ENCODE peak calls at places on chromosomes 11 and 22, in nine cellular contexts. One of them, this sample, is unnamed.

GRCh38 chr11:67483901-67484665 is 1.3 kb downstream of the AIP start:
- DNase-seq in fibroblast of the aortic adventitia: no peak
- DNase-seq in AG04450: no peak
- DNase-seq in BJ: no peak
- DNase-seq in mesendoderm: no peak
- DNase-seq in cardiac fibroblast: no peak
- DNase-seq in CD4-positive, CD25-positive, alpha-beta regulatory T cell: no peak
- DNase-seq in lower lobe of right lung: no peak
- DNase-seq in upper lobe of left lung: no peak
- DNase-seq in this sample: no peak

GRCh38 chr11:75627879-75628668 is 40.8 kb downstream of the MAP6 start:
- DNase-seq in AG04450: no peak
- DNase-seq in CD4-positive, CD25-positive, alpha-beta regulatory T cell: no peak
- DNase-seq in mesendoderm: peak
- DNase-seq in upper lobe of left lung: no peak
- DNase-seq in lower lobe of right lung: no peak
- DNase-seq in fibroblast of the aortic adventitia: peak
- DNase-seq in cardiac fibroblast: peak
- DNase-seq in BJ: no peak
- DNase-seq in this sample: no peak

GRCh38 chr11:119307219-119307618 is 9.7 kb downstream of the MCAM start:
- DNase-seq in BJ: no peak
- DNase-seq in mesendoderm: peak
- DNase-seq in fibroblast of the aortic adventitia: no peak
- DNase-seq in CD4-positive, CD25-positive, alpha-beta regulatory T cell: no peak
- DNase-seq in cardiac fibroblast: no peak
- DNase-seq in upper lobe of left lung: no peak
- DNase-seq in AG04450: no peak
- DNase-seq in lower lobe of right lung: no peak
- DNase-seq in this sample: no peak

GRCh38 chr11:71472357-71472885 is 19.4 kb downstream of the NADSYN1 start:
- DNase-seq in BJ: no peak
- DNase-seq in cardiac fibroblast: no peak
- DNase-seq in fibroblast of the aortic adventitia: no peak
- DNase-seq in AG04450: no peak
- DNase-seq in mesendoderm: peak
- DNase-seq in upper lobe of left lung: no peak
- DNase-seq in CD4-positive, CD25-positive, alpha-beta regulatory T cell: no peak
- DNase-seq in lower lobe of right lung: no peak
- DNase-seq in this sample: no peak

GRCh38 chr11:78820722-78821121 is 246.1 kb upstream of the NARS2 start:
- DNase-seq in AG04450: no peak
- DNase-seq in cardiac fibroblast: no peak
- DNase-seq in mesendoderm: no peak
- DNase-seq in CD4-positive, CD25-positive, alpha-beta regulatory T cell: no peak
- DNase-seq in BJ: no peak
- DNase-seq in fibroblast of the aortic adventitia: no peak
- DNase-seq in upper lobe of left lung: no peak
- DNase-seq in lower lobe of right lung: no peak
- DNase-seq in this sample: no peak

GRCh38 chr11:111200010-111200534 is 45.5 kb upstream of the POU2AF2 start:
- DNase-seq in BJ: no peak
- DNase-seq in CD4-positive, CD25-positive, alpha-beta regulatory T cell: no peak
- DNase-seq in fibroblast of the aortic adventitia: no peak
- DNase-seq in cardiac fibroblast: no peak
- DNase-seq in mesendoderm: no peak
- DNase-seq in AG04450: no peak
- DNase-seq in lower lobe of right lung: no peak
- DNase-seq in upper lobe of left lung: no peak
- DNase-seq in this sample: no peak

GRCh38 chr11:93718057-93718563 is 23.2 kb downstream of the TAF1D start:
- DNase-seq in mesendoderm: peak
- DNase-seq in cardiac fibroblast: no peak
- DNase-seq in BJ: no peak
- DNase-seq in fibroblast of the aortic adventitia: no peak
- DNase-seq in upper lobe of left lung: no peak
- DNase-seq in lower lobe of right lung: no peak
- DNase-seq in CD4-positive, CD25-positive, alpha-beta regulatory T cell: no peak
- DNase-seq in AG04450: no peak
- DNase-seq in this sample: no peak

GRCh38 chr11:8543278-8543677 is 50.8 kb downstream of the STK33 start:
- DNase-seq in AG04450: no peak
- DNase-seq in cardiac fibroblast: no peak
- DNase-seq in lower lobe of right lung: no peak
- DNase-seq in upper lobe of left lung: no peak
- DNase-seq in CD4-positive, CD25-positive, alpha-beta regulatory T cell: no peak
- DNase-seq in mesendoderm: no peak
- DNase-seq in fibroblast of the aortic adventitia: no peak
- DNase-seq in BJ: no peak
- DNase-seq in this sample: no peak

GRCh38 chr11:73645972-73646631 is at the start of gene PLEKHB1:
- DNase-seq in BJ: no peak
- DNase-seq in mesendoderm: peak
- DNase-seq in lower lobe of right lung: no peak
- DNase-seq in AG04450: no peak
- DNase-seq in fibroblast of the aortic adventitia: no peak
- DNase-seq in upper lobe of left lung: no peak
- DNase-seq in CD4-positive, CD25-positive, alpha-beta regulatory T cell: no peak
- DNase-seq in cardiac fibroblast: peak
- DNase-seq in this sample: no peak

GRCh38 chr11:73648629-73649046 is 2.3 kb downstream of the PLEKHB1 start:
- DNase-seq in fibroblast of the aortic adventitia: no peak
- DNase-seq in mesendoderm: no peak
- DNase-seq in BJ: no peak
- DNase-seq in CD4-positive, CD25-positive, alpha-beta regulatory T cell: no peak
- DNase-seq in cardiac fibroblast: no peak
- DNase-seq in lower lobe of right lung: no peak
- DNase-seq in AG04450: no peak
- DNase-seq in upper lobe of left lung: no peak
- DNase-seq in this sample: no peak

GRCh38 chr11:73645570-73645969 is 811 bp upstream of the PLEKHB1 start:
- DNase-seq in cardiac fibroblast: no peak
- DNase-seq in AG04450: no peak
- DNase-seq in mesendoderm: no peak
- DNase-seq in upper lobe of left lung: no peak
- DNase-seq in lower lobe of right lung: no peak
- DNase-seq in fibroblast of the aortic adventitia: no peak
- DNase-seq in CD4-positive, CD25-positive, alpha-beta regulatory T cell: no peak
- DNase-seq in BJ: no peak
- DNase-seq in this sample: no peak

GRCh38 chr11:73649206-73649605 is 2.8 kb downstream of the PLEKHB1 start:
- DNase-seq in lower lobe of right lung: no peak
- DNase-seq in upper lobe of left lung: no peak
- DNase-seq in cardiac fibroblast: no peak
- DNase-seq in fibroblast of the aortic adventitia: no peak
- DNase-seq in AG04450: no peak
- DNase-seq in CD4-positive, CD25-positive, alpha-beta regulatory T cell: no peak
- DNase-seq in mesendoderm: no peak
- DNase-seq in BJ: no peak
- DNase-seq in this sample: no peak

DNA sequence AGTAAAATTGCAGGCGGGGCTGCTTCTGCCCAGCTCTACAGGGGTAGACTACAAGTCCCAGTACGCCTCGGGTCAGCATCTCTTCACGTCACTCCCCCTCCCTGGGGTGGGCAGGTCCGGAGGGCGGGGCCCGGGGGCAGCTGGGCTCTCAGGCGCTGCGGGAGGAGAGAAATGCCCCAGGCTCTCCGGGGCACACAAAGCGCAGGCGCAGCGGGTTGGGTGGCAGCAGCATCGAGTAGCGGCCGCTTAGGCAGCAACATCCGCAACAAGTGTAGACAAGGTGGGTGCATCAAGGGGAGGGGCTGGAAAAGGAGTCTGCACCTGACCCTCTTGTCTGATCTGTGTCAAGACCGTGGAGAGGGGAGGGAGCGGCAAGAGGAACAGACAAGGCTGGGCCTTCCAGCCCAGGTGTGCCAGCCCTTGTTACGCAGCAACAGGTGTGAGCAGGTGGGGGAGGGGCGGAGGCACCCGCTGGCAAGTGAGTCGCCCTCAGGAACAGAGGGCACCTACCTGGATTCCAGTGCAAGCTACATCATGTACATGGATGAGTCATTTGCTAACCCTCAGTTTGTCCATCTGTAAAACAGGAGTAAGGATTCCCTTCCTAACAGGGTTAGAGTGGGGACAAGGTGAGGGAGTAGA is 1.2 kb downstream of the PLEKHB1 start:
- DNase-seq in cardiac fibroblast: peak
- DNase-seq in lower lobe of right lung: peak
- DNase-seq in fibroblast of the aortic adventitia: peak
- DNase-seq in AG04450: peak
- DNase-seq in upper lobe of left lung: peak
- DNase-seq in mesendoderm: peak
- DNase-seq in CD4-positive, CD25-positive, alpha-beta regulatory T cell: peak
- DNase-seq in BJ: peak
- DNase-seq in this sample: peak
- H3K4me3 ChIP-seq in cardiac fibroblast: no peak
- H3K4me3 ChIP-seq in lower lobe of right lung: peak
- H3K4me3 ChIP-seq in fibroblast of the aortic adventitia: peak
- H3K4me3 ChIP-seq in AG04450: peak
- H3K4me3 ChIP-seq in upper lobe of left lung: peak
- H3K4me3 ChIP-seq in mesendoderm: peak
- H3K4me3 ChIP-seq in CD4-positive, CD25-positive, alpha-beta regulatory T cell: peak
- H3K4me3 ChIP-seq in BJ: peak
- H3K4me3 ChIP-seq in this sample: peak

DNA sequence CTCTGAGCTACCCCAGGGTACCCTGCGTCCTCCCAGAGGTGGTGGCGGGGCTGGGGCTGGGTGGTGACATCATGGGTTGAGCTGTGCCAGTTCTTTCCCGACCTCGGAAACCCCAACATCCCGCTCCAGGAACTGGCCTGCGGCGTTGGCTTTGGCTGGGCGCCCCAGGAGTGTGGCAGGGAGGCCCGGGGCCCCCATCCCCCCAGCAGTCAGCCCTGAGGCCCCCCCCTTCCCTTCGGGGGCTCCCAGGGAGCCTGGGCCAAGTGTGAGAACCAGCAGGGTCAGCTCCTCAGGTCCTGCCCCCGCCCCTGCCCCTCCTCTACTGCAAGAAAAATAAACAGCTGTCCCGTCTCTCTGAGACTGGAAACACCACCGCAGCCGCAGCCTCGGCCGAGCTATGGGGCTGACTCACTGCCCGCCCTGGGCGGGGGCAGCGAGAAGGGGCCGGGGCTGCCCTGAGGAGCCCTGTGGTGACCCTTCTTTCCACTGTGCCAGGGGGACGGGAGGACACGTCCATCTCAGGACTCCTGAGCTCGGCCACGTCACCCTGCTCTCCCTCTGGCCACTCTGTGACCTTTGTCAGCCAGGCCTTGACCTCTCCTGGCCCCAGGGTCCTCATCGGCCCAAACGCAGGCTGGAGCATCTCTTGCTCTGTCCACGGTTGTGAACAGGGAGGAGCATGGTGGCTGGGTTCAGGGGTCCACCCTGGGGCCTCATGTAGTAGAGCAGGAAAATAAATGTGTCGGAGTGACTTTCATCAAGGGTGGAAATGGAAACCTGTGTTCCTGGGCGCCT is 73.4 kb downstream of the WNT7B start:
- DNase-seq in lower lobe of right lung: no peak
- DNase-seq in CD4-positive, CD25-positive, alpha-beta regulatory T cell: no peak
- DNase-seq in cardiac fibroblast: peak
- DNase-seq in BJ: peak
- DNase-seq in AG04450: peak
- DNase-seq in mesendoderm: no peak
- DNase-seq in fibroblast of the aortic adventitia: peak
- DNase-seq in upper lobe of left lung: peak
- DNase-seq in this sample: peak
- H3K4me3 ChIP-seq in lower lobe of right lung: no peak
- H3K4me3 ChIP-seq in CD4-positive, CD25-positive, alpha-beta regulatory T cell: no peak
- H3K4me3 ChIP-seq in cardiac fibroblast: no peak
- H3K4me3 ChIP-seq in BJ: no peak
- H3K4me3 ChIP-seq in AG04450: no peak
- H3K4me3 ChIP-seq in mesendoderm: no peak
- H3K4me3 ChIP-seq in fibroblast of the aortic adventitia: no peak
- H3K4me3 ChIP-seq in upper lobe of left lung: no peak
- H3K4me3 ChIP-seq in this sample: no peak

DNA sequence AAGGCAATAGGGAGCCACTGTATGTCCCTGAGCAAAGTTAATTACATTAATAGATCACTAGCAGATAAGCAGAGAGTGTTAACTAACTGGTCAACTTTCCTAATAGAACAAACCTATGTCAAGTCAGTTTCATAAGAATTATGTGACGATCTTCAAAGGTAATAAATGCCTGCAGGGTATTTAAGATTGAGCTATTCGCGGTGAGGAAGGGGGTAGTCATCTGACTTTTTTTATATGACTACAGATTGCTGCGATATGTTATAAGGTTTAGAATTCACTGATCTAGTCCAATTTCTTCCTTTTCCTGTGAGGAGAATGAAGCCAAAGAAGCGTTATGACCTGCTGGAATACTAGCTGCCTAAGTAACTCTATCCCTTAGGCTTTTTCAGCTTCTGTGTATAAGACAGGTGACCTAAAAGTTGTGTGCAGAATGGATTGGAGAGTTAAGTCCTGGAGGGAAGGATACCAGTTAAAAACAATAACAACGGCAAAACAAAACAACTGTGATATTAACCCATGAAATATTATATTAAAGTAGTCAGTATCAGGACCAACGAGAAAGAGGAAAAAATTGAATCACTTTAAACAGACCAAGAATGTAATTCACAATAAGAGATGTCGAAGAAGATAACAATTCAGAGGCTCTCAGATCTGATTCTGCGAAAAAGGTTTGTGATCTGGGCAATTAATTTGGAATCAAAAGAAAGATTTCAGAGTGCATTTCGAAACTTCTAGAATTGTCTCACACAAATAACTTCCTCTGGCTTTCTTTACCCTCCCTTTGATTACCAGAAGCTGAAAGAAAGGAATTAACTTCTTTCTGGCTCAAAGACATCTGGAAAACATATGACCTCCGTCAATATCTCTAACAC is 645 bp downstream of the CASP4 start:
- DNase-seq in BJ: no peak
- DNase-seq in lower lobe of right lung: no peak
- DNase-seq in AG04450: no peak
- DNase-seq in upper lobe of left lung: no peak
- DNase-seq in fibroblast of the aortic adventitia: peak
- DNase-seq in mesendoderm: no peak
- DNase-seq in cardiac fibroblast: peak
- DNase-seq in CD4-positive, CD25-positive, alpha-beta regulatory T cell: no peak
- DNase-seq in this sample: no peak
- H3K4me3 ChIP-seq in BJ: peak
- H3K4me3 ChIP-seq in lower lobe of right lung: peak
- H3K4me3 ChIP-seq in AG04450: peak
- H3K4me3 ChIP-seq in upper lobe of left lung: peak
- H3K4me3 ChIP-seq in fibroblast of the aortic adventitia: peak
- H3K4me3 ChIP-seq in mesendoderm: no peak
- H3K4me3 ChIP-seq in cardiac fibroblast: peak
- H3K4me3 ChIP-seq in CD4-positive, CD25-positive, alpha-beta regulatory T cell: peak
- H3K4me3 ChIP-seq in this sample: peak

DNA sequence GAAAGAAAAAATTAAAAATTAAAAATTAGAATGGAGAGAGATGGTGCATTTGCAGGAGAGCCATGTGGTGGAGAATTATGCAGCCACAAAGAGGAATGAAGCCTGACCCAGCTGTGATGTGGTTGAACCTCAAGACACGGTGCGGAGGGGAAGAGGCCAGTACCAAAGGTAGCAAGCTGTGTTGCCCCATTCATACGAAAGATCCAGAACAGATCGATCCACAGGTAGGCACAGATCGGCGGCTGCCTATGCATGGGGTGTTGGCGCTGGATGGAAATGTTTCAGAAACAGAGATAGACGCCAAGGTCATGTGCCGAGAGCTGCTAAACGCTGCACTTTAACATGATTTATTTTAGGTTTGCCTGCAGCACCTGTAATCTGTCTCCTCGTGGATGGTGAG is 992.3 kb downstream of the BRD1 start:
- DNase-seq in fibroblast of the aortic adventitia: no peak
- DNase-seq in upper lobe of left lung: no peak
- DNase-seq in mesendoderm: no peak
- DNase-seq in CD4-positive, CD25-positive, alpha-beta regulatory T cell: no peak
- DNase-seq in cardiac fibroblast: no peak
- DNase-seq in BJ: no peak
- DNase-seq in AG04450: no peak
- DNase-seq in lower lobe of right lung: no peak
- DNase-seq in this sample: no peak
- H3K4me3 ChIP-seq in fibroblast of the aortic adventitia: no peak
- H3K4me3 ChIP-seq in upper lobe of left lung: no peak
- H3K4me3 ChIP-seq in mesendoderm: no peak
- H3K4me3 ChIP-seq in CD4-positive, CD25-positive, alpha-beta regulatory T cell: no peak
- H3K4me3 ChIP-seq in cardiac fibroblast: no peak
- H3K4me3 ChIP-seq in BJ: no peak
- H3K4me3 ChIP-seq in AG04450: no peak
- H3K4me3 ChIP-seq in lower lobe of right lung: no peak
- H3K4me3 ChIP-seq in this sample: no peak